ENCODE peak calls at places on chromosome 20, in four cellular contexts. U is IMR-90, F is hepatocyte, W is endothelial cell. A is an unnamed sample.
A peak's percentile ranks its signal among the peaks of the same experiment; 100 is the strongest.

GRCh38 chr20:22385602-22386299 is 198.6 kb downstream of the FOXA2 start:
- DNase-seq in U (no peak), F (peak; percentile 41), W (no peak), A (no peak)

GRCh38 chr20:11734431-11734830 is 183.3 kb upstream of the BTBD3 start:
- DNase-seq in U (no peak), F (no peak), W (no peak), A (no peak)

GRCh38 chr20:39259010-39259803 is 297.1 kb downstream of the DHX35 start:
- DNase-seq in U (no peak), F (peak; percentile 50), W (no peak), A (peak; percentile 0)

GRCh38 chr20:8860011-8860495 is 208.8 kb upstream of the PLCB4 start:
- DNase-seq in U (peak; percentile 98), F (no peak), W (no peak), A (no peak)

GRCh38 chr20:9235518-9235917 is 166.6 kb downstream of the PLCB4 start:
- DNase-seq in U (peak; percentile 75), F (no peak), W (no peak), A (peak; percentile 84)

GRCh38 chr20:63178889-63179751 is 36.8 kb downstream of the YTHDF1 start:
- DNase-seq in U (peak; percentile 4), F (peak; percentile 55), W (no peak), A (peak; percentile 46)

GRCh38 chr20:37194616-37195015 is 15.3 kb upstream of the MROH8 start:
- DNase-seq in U (no peak), F (no peak), W (no peak), A (no peak)

GRCh38 chr20:7449269-7449668 is 491.0 kb downstream of the HAO1 start:
- DNase-seq in U (no peak), F (no peak), W (no peak), A (no peak)

GRCh38 chr20:24589381-24589780 is 120.0 kb downstream of the SYNDIG1 start:
- DNase-seq in U (no peak), F (no peak), W (no peak), A (no peak)

GRCh38 chr20:19817017-19817416 is 59.0 kb downstream of the RIN2 start:
- DNase-seq in U (peak; percentile 98), F (no peak), W (no peak), A (peak; percentile 74)

GRCh38 chr20:50632236-50632635 is 59.1 kb downstream of the RIPOR3 start:
- DNase-seq in U (no peak), F (no peak), W (no peak), A (no peak)

GRCh38 chr20:5595744-5596143 is 154.5 kb upstream of the SHLD1 start:
- DNase-seq in U (no peak), F (no peak), W (no peak), A (no peak)

GRCh38 chr20:62317167-62317655 is 14.4 kb downstream of the ADRM1 start:
- DNase-seq in U (no peak), F (no peak), W (no peak), A (no peak)

DNA sequence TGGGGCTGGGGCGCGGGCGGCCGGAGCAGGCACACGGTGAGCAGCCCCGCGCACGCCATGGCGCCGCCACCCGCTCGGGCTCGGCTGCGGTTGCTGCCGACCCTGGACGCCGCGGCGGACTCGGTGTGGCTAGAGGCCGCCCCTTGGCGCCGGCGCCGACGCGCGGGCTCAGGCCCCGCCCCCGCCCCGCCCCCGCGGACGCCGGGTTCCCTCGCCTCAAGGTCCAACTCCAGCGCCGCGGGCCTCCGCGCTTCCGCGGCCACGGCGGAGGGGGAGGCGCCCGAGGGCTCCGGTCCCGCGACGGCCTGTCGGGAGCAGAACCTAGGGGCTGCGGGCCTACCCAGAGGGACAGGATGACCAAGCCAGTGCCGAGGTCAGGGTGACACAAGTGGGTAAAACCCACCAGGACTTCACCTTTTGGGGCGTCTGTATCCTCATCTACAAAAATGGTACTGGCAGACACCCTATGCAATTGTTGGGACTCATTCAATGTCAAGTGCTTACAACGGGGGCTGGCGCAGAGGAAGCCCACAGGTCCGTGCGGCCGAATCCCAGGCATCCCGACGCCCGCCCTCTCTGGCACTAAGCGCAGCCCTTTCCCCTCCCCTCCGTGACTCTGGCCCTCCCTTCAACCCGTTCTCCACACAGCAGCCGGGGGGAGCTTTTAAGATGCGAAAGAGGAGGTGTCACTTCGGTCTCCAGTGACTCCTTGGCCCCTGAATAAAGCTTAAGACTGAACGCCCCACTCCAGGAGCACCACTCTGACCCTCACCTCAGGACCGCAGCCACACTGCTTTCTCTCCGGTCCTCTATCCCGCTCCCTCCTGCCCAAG is at the start of gene NECAB3:
- DNase-seq in U (peak; percentile 59), F (peak; percentile 96), W (peak; percentile 75), A (peak; percentile 91)
- TF ChIP-seq CTCF in U (no peak), F (no peak), W (no peak), A (no peak)

GRCh38 chr20:47501117-47501482 is 587 bp upstream of the NCOA3 start:
- DNase-seq in U (peak; percentile 13), F (no peak), W (no peak), A (no peak)

GRCh38 chr20:47500554-47500953 is 1.1 kb upstream of the NCOA3 start:
- DNase-seq in U (no peak), F (no peak), W (no peak), A (no peak)

GRCh38 chr20:47501483-47502270 is at the start of gene NCOA3:
- DNase-seq in U (peak; percentile 92), F (peak; percentile 98), W (peak; percentile 95), A (peak; percentile 98)

GRCh38 chr20:47498606-47499005 is 3.1 kb upstream of the NCOA3 start:
- DNase-seq in U (no peak), F (no peak), W (no peak), A (no peak)

GRCh38 chr20:47499053-47499452 is 2.6 kb upstream of the NCOA3 start:
- DNase-seq in U (no peak), F (no peak), W (no peak), A (no peak)
- TF ChIP-seq CTCF in U (no peak), F (no peak), W (no peak), A (no peak)

GRCh38 chr20:55417797-55418196 is 587.5 kb downstream of the CBLN4 start:
- DNase-seq in U (no peak), F (peak; percentile 27), W (no peak), A (no peak)

DNA sequence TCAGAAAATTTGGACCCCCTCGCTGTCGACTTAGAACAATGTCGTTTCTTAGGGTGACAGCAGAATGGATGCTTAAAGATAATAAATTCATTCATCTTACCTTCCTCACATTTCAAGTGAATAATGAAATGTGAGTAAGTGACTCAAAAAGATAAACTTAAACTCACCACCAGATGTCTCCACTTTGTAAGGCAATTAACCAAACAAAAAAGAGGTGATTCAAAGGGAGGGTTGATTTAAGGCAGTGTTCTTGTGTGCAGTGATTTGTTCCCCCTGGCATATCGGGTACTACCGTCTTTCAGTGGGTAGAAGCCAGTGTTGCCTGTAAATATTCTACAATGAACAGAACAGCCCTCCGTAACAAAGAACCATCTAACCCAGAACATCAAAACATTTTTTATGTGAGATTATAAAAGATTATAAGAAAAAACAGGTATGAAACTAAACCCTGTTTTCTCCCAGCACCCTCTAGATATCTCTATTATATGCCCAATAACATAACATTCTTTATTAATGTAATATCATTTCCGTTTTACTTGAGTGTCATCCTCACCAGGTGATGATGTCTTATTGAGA is 589.7 kb downstream of the CBLN4 start:
- DNase-seq in U (no peak), F (peak; percentile 38), W (no peak), A (peak; percentile 0)
- TF ChIP-seq CTCF in U (no peak), F (peak; percentile 57), W (no peak), A (no peak)

GRCh38 chr20:49545572-49545971 is 22.4 kb downstream of the PTGIS start:
- DNase-seq in U (no peak), F (no peak), W (no peak), A (no peak)
- TF ChIP-seq CTCF in U (no peak), F (no peak), W (peak; percentile 22), A (peak; percentile 21)

DNA sequence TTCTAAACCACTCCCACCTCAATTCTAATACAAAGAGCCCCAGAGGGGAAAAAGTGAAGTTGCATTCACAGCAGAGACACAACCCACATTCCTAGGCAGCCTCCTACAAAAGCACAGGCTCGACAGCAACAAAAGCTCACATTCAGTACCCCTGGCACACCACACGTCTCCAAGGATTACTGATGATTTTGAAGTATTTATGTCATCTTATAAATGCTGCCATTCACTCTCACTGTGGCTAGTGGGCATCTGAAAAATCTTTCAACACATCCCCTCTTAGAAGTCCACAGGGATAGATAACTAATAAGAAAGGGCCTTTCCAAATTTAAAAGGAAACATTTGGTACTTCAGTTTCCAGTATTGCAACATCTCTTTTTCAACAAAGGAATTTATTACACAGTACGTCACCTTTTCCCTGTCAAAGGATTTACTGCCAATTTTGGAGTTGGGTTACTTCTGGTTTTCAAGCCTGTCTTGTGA is 146.7 kb downstream of the TASP1 start:
- DNase-seq in U (peak; percentile 72), F (peak; percentile 13), W (peak; percentile 19), A (peak; percentile 1)
- TF ChIP-seq CTCF in U (no peak), F (no peak), W (no peak), A (no peak)

GRCh38 chr20:2658414-2659354 is 5.3 kb downstream of the IDH3B start:
- DNase-seq in U (no peak), F (no peak), W (no peak), A (no peak)

GRCh38 chr20:2663364-2663886 is 591 bp downstream of the IDH3B start:
- DNase-seq in U (no peak), F (no peak), W (no peak), A (no peak)

GRCh38 chr20:2659547-2659946 is 4.5 kb downstream of the IDH3B start:
- DNase-seq in U (no peak), F (no peak), W (no peak), A (no peak)

GRCh38 chr20:2663887-2664719 is at the start of gene IDH3B:
- DNase-seq in U (peak; percentile 94), F (peak; percentile 95), W (peak; percentile 92), A (peak; percentile 95)
- TF ChIP-seq CTCF in U (no peak), F (no peak), W (no peak), A (no peak)

DNA sequence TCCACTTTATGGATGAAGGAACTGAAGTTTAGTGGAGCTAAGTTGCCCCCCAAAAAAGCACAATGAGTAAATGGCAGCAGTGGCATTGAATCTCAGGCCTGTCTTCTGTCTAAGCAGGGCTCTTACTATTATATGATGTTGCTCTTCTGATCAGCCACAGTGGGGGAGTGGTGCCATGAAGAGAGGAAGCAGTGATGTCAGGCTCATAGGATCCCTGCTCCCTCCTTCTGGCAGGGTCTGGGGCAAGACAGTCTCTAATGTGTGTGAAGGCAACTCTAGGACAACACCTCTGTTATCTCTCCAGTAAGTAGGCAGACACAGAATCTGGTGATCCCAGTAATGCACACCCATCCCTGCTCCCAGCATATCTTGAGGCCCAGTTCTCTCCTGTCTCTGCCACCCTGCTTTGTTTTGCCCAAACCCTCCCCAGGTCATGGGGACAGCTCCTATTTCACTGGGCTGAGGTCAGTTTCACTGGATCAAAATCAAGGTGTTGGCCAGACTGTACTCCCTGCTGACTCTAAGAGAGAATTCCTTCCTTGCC is 8.8 kb downstream of the C20orf202 start:
- DNase-seq in U (no peak), F (no peak), W (no peak), A (no peak)
- TF ChIP-seq CTCF in U (no peak), F (no peak), W (no peak), A (no peak)